ENCODE peak calls at places on chromosome 14, in six cellular contexts. B is skeletal muscle cell, C is kidney, Q is cardiac muscle cell, N is tibial artery, E is body of pancreas. I is an unnamed sample.

GRCh38 chr14:79464468-79464867 is 746.8 kb downstream of the DIO2 start:
- DNase-seq in Q (no peak), B (no peak), C (no peak), E (no peak), N (no peak), I (no peak)

GRCh38 chr14:87896393-87897380 is 96.3 kb downstream of the GALC start:
- DNase-seq in C (no peak), B (peak), Q (peak), N (no peak), E (no peak), I (peak)

GRCh38 chr14:22976620-22977433 is 5.5 kb downstream of the AJUBA start:
- DNase-seq in N (no peak), E (peak), B (no peak), C (no peak), Q (peak), I (no peak)

GRCh38 chr14:53542692-53543091 is 389.6 kb upstream of the DDHD1 start:
- DNase-seq in Q (peak), B (peak), N (no peak), E (peak), C (no peak), I (no peak)

GRCh38 chr14:104723651-104724406 is at the start of gene ADSS1:
- DNase-seq in E (peak), C (peak), B (no peak), N (peak), Q (peak), I (peak)

GRCh38 chr14:92936085-92936484 is 13.1 kb downstream of the CHGA start:
- DNase-seq in E (no peak), Q (no peak), C (no peak), N (no peak), B (no peak), I (no peak)

GRCh38 chr14:96249016-96249415 is 7.0 kb upstream of the BDKRB1 start:
- DNase-seq in E (no peak), C (no peak), N (peak), B (peak), Q (no peak), I (no peak)

GRCh38 chr14:88128811-88129210 is 123.9 kb downstream of the GPR65 start:
- DNase-seq in B (no peak), Q (no peak), C (no peak), E (no peak), N (no peak), I (no peak)

GRCh38 chr14:24710403-24711063 is 76.5 kb upstream of the GZMB start:
- DNase-seq in C (no peak), B (peak), N (peak), Q (peak), E (peak), I (peak)

GRCh38 chr14:55585854-55586253 is 5.8 kb downstream of the KTN1 start:
- DNase-seq in N (no peak), C (no peak), Q (no peak), B (no peak), E (no peak), I (no peak)

GRCh38 chr14:42269234-42269633 is 662.6 kb downstream of the LRFN5 start:
- DNase-seq in E (no peak), N (no peak), B (no peak), C (no peak), Q (no peak), I (no peak)

DNA sequence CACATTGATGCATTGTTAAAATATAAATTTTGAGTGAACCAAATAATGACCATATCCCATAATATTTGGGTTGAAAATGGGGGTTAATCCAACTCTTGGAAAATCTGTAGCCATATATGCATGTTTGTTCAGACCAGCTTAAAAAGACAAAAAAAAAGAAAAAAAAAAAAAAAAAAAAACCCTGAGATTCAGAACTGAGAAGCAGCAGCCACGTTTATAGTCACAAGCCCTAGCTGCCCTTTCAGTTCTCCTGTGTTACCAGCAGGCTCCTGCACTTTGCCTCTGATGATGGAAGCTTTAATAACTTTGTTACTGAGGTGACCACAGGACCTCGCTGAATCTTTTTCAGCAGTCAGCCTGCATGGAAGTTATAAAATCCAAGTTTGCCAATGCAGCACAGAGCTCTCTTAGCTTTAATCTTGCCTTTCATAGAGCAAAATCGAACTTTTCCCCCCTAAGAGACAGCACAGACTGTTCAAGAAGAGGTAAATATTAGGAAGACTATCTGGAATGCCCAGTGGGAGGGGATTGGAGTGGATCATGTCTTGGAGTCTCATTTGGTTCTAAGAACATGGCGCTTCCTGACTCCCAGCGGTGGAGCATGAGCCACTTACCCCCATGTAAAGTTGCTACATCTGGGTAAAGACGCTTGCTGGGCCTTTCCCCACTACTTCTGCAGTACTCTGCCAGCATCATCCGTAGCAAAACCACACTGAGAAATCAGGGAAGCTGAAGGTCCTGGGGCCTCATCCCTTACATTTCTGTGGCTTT is 20.6 kb downstream of the GNG2 start:
- DNase-seq in C (no peak), E (no peak), B (no peak), N (no peak), Q (no peak), I (peak)
- H3K4me3 ChIP-seq in C (no peak), E (no peak), B (no peak), N (no peak), Q (no peak), I (no peak)

DNA sequence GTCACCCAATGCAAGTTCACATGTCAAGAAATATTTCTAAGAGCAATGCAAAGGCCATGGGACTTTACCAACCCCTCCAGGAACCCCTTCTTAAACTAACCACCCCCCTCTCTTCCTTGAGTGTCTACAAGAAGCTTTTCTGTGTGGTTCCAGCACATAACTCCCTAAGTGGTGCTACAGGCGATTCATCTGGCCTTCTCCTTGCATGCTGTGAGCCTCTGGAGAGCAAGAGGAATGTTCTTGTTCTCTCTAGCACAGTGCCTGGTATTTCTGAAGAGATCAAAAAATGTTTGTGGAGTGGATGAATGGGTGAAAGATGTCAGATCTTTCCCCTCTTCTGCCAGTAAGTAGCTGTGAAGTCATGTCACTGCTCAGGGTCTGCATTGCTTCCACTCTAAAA is 5.9 kb upstream of the RNASE12 start:
- DNase-seq in B (no peak), N (no peak), C (no peak), E (no peak), Q (no peak), I (no peak)
- H3K4me3 ChIP-seq in B (no peak), N (no peak), C (no peak), E (no peak), Q (no peak), I (no peak)

DNA sequence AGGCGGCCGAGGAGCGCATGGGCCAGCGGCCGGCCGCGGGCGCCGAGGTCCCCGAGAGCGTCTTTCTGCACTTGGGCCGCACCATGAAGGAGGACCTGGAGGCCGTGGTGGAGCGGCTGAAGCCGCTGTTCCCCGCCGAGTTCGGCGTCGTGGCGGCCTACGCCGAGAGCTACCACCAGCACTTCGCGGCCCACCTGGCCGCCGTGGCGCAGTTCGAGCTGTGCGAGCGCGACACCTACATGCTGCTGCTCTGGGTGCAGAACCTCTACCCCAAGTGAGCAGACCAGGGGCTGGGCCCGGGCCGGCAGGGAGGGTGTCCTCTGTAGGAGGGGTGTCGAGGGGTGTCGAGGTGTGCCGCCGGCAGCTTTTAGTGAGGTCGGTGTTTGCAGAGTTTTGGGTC is 4.1 kb downstream of the TNFAIP2 start:
- DNase-seq in C (peak), E (no peak), N (no peak), B (no peak), Q (no peak), I (no peak)
- H3K4me3 ChIP-seq in C (no peak), E (no peak), N (no peak), B (no peak), Q (no peak), I (no peak)

GRCh38 chr14:49865431-49865859 is 12.9 kb upstream of the NEMF start:
- DNase-seq in C (peak), Q (peak), E (peak), B (no peak), N (peak), I (peak)

GRCh38 chr14:49863483-49864262 is 11.1 kb upstream of the NEMF start:
- DNase-seq in C (no peak), Q (peak), E (peak), B (no peak), N (no peak), I (peak)

GRCh38 chr14:49870908-49871307 is 18.3 kb upstream of the NEMF start:
- DNase-seq in C (no peak), B (no peak), E (no peak), N (no peak), Q (no peak), I (no peak)

GRCh38 chr14:49867831-49868719 is 15.5 kb upstream of the NEMF start:
- DNase-seq in Q (peak), E (peak), N (peak), C (peak), B (peak), I (peak)

DNA sequence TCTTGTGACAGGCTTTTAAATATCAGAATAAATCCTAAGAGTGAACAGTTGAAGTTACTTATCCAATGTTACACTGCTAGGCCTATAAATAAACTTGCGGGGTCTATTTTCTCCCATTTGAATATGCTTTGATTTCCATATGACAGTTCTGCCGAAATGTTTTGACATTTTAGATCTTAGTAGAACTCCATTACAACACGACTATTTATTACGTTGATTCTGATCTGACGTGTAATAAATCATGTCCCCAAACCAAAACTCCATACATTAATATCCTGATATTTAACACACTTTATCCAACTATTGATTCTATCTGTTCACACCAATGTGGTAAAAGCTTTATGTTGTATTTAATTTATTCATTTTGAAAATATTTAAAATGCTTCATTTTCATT is 16.1 kb upstream of the NEMF start:
- DNase-seq in E (no peak), Q (no peak), B (no peak), N (no peak), C (no peak), I (no peak)
- H3K4me3 ChIP-seq in E (no peak), Q (peak), B (peak), N (peak), C (peak), I (peak)

GRCh38 chr14:99268776-99269510 is 3.1 kb downstream of the BCL11B start:
- DNase-seq in C (no peak), N (no peak), Q (no peak), E (no peak), B (no peak), I (no peak)
- H3K4me3 ChIP-seq in C (no peak), N (no peak), Q (peak), E (no peak), B (peak), I (peak)

DNA sequence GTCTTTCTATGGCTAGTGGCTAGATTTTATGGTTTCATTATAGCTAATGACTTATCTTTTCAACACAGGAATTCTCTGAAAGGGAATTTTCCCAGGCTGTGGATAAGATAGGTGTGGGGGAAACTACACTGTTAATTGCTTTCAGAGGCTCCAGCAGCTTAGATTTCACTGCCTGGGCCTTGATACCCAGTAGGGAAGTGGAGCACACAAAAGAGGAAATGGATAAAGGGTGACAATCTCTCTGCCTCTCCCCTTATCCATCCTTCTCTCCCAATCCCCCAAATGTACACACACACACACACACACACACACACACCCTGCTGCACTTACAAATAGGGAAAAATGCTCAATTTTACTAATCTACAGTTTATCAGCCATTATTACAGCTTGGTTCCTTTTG is 19.1 kb downstream of the SIX4 start:
- DNase-seq in C (no peak), Q (no peak), N (no peak), B (no peak), E (no peak), I (no peak)
- H3K4me3 ChIP-seq in C (no peak), Q (no peak), N (no peak), B (no peak), E (no peak), I (no peak)

DNA sequence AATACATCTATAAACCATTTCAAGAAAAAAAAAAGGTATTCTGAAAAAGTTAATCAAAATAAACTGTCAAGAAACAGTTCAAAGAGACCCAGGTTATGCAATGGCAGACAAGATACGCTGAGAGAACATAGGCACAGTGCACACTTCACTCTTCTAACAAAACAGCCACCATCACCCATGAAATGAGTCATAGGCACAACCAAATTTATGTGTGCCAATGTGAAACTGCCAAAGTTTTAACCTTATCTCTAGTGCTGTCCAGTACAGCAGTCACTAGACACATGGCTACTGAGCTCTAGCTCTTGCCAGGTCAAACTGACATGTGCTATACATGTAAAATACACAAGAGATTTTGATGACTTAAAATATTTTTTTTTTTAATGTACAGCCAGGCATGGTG is 1.4 kb downstream of the CEP128 start:
- DNase-seq in N (no peak), Q (no peak), B (no peak), C (no peak), E (no peak), I (peak)
- H3K4me3 ChIP-seq in N (no peak), Q (no peak), B (no peak), C (no peak), E (no peak), I (no peak)

DNA sequence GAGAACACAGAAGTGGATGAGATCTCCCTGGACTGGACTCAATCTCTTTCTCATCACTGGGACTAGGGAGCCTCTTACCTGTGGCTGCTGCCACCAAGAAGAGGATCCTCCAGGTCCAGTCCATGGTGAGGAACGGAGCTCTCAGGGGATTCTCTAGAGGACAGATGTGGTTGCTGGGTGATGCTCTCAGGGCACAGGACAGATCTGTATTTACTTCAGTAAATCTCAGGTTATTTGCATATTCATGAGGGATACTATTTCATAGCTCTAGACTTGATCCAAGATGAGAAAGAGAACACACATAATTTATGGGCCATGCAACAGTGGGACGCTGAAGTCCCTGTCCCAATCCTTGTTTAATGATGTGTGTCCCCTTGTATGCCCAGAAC is 460.5 kb downstream of the TMEM121 start:
- DNase-seq in N (no peak), B (no peak), C (no peak), E (no peak), Q (no peak), I (no peak)
- H3K4me3 ChIP-seq in N (no peak), B (no peak), C (no peak), E (no peak), Q (no peak), I (no peak)

GRCh38 chr14:60508363-60508706 is 611 bp upstream of the SIX6 start:
- DNase-seq in N (no peak), C (no peak), B (no peak), E (no peak), Q (no peak), I (no peak)
- H3K4me3 ChIP-seq in N (no peak), C (no peak), B (no peak), E (no peak), Q (no peak), I (no peak)

GRCh38 chr14:93994919-93995682 is 2.0 kb upstream of the CCDC197 start:
- DNase-seq in Q (peak), B (no peak), N (peak), C (no peak), E (peak), I (no peak)
- H3K4me3 ChIP-seq in Q (no peak), B (no peak), N (peak), C (no peak), E (no peak), I (no peak)